ENCODE peak calls at places on chromosome 9, in five cellular contexts. X is osteocyte; F is NCI-H748 treated with DMSO at 0.1 percent for 48 hours; C is stimulated activated naive CD4-positive, alpha-beta T cell; U is SK-N-DZ. B is an unnamed sample.

GRCh38 chr9:133803028-133803585 is 65.0 kb upstream of the SARDH start:
- DNase-seq in X (no peak), F (no peak), C (no peak), U (no peak), B (no peak)

GRCh38 chr9:130432362-130432761 is 12.4 kb upstream of the ASS1 start:
- DNase-seq in X (no peak), F (no peak), C (no peak), U (no peak), B (no peak)

GRCh38 chr9:133452562-133452961 is 7.2 kb upstream of the CACFD1 start:
- DNase-seq in X (no peak), F (no peak), C (no peak), U (no peak), B (no peak)

GRCh38 chr9:445033-445432 is 230.4 kb downstream of the DOCK8 start:
- DNase-seq in X (no peak), F (no peak), C (no peak), U (no peak), B (no peak)

GRCh38 chr9:20315672-20316071 is 306.6 kb downstream of the MLLT3 start:
- DNase-seq in X (no peak), F (no peak), C (no peak), U (no peak), B (no peak)

GRCh38 chr9:136254381-136255165 is 9.0 kb upstream of the QSOX2 start:
- DNase-seq in X (no peak), F (no peak), C (no peak), U (no peak), B (no peak)

GRCh38 chr9:2018764-2019548 is 3.8 kb downstream of the SMARCA2 start:
- DNase-seq in X (no peak), F (no peak), C (no peak), U (no peak), B (no peak)

GRCh38 chr9:136958473-136958872 is 6.4 kb downstream of the LCN12 start:
- DNase-seq in X (no peak), F (no peak), C (no peak), U (no peak), B (no peak)

GRCh38 chr9:22840641-22841040 is 394.0 kb downstream of the DMRTA1 start:
- DNase-seq in X (no peak), F (no peak), C (no peak), U (no peak), B (no peak)

GRCh38 chr9:130731355-130731754 is 37.8 kb downstream of the EXOSC2 start:
- DNase-seq in X (no peak), F (peak), C (no peak), U (no peak), B (no peak)

GRCh38 chr9:16421534-16421933 is 448.9 kb downstream of the BNC2 start:
- DNase-seq in X (no peak), F (no peak), C (no peak), U (peak), B (no peak)

GRCh38 chr9:37953775-37954437 is 50.0 kb upstream of the SLC25A51 start:
- DNase-seq in X (no peak), F (no peak), C (no peak), U (no peak), B (peak)

GRCh38 chr9:93813687-93814560 is 141.2 kb downstream of the BARX1 start:
- DNase-seq in X (no peak), F (peak), C (no peak), U (peak), B (no peak)

GRCh38 chr9:92686954-92687353 is 17.0 kb upstream of the IPPK start:
- DNase-seq in X (peak), F (no peak), C (no peak), U (no peak), B (peak)

GRCh38 chr9:3963266-3964019 is 336.4 kb downstream of the GLIS3 start:
- DNase-seq in X (no peak), F (no peak), C (no peak), U (no peak), B (no peak)

GRCh38 chr9:86903461-86904010 is 43.8 kb downstream of the GAS1 start:
- DNase-seq in X (no peak), F (no peak), C (no peak), U (no peak), B (no peak)

GRCh38 chr9:118635416-118635815 is 733.8 kb downstream of the BRINP1 start:
- DNase-seq in X (no peak), F (no peak), C (no peak), U (no peak), B (no peak)

GRCh38 chr9:79220666-79221065 is 351.1 kb upstream of the TLE4 start:
- DNase-seq in X (no peak), F (no peak), C (no peak), U (no peak), B (no peak)

GRCh38 chr9:133372144-133372543 is 3.7 kb downstream of the SURF4 start:
- DNase-seq in X (no peak), F (no peak), C (no peak), U (no peak), B (no peak)

GRCh38 chr9:90033030-90033650 is 428.3 kb downstream of the GADD45G start:
- DNase-seq in X (no peak), F (no peak), C (no peak), U (no peak), B (no peak)

GRCh38 chr9:126984969-126985368 is 70.4 kb downstream of the RALGPS1 start:
- DNase-seq in X (no peak), F (no peak), C (no peak), U (no peak), B (no peak)

B was measured in SW 1271.